ENCODE peak calls at places on chromosome 20, in seven cellular contexts. One of them, this sample, is unnamed.

GRCh38 chr20:25007491-25008305 is 15.1 kb upstream of the APMAP start:
- DNase-seq in PC-9: no peak
- DNase-seq in spleen: peak; percentile 48
- DNase-seq in GM23248: no peak
- DNase-seq in CD8-positive, alpha-beta T cell: no peak
- DNase-seq in right cardiac atrium: no peak
- DNase-seq in tibial artery: peak; percentile 10
- DNase-seq in this sample: no peak

GRCh38 chr20:46484954-46485353 is 28.4 kb downstream of the ZNF334 start:
- DNase-seq in PC-9: no peak
- DNase-seq in spleen: no peak
- DNase-seq in GM23248: no peak
- DNase-seq in CD8-positive, alpha-beta T cell: no peak
- DNase-seq in right cardiac atrium: no peak
- DNase-seq in tibial artery: no peak
- DNase-seq in this sample: no peak

GRCh38 chr20:9052136-9052535 is 16.8 kb upstream of the PLCB4 start:
- DNase-seq in PC-9: peak; percentile 28
- DNase-seq in spleen: no peak
- DNase-seq in GM23248: no peak
- DNase-seq in CD8-positive, alpha-beta T cell: no peak
- DNase-seq in right cardiac atrium: no peak
- DNase-seq in tibial artery: no peak
- DNase-seq in this sample: no peak

GRCh38 chr20:31515775-31516107 is 1.5 kb downstream of the HM13 start:
- DNase-seq in PC-9: no peak
- DNase-seq in spleen: no peak
- DNase-seq in GM23248: peak; percentile 26
- DNase-seq in CD8-positive, alpha-beta T cell: no peak
- DNase-seq in right cardiac atrium: no peak
- DNase-seq in tibial artery: no peak
- DNase-seq in this sample: no peak

GRCh38 chr20:17606001-17606400 is 36.1 kb downstream of the DSTN start:
- DNase-seq in PC-9: no peak
- DNase-seq in spleen: no peak
- DNase-seq in GM23248: no peak
- DNase-seq in CD8-positive, alpha-beta T cell: no peak
- DNase-seq in right cardiac atrium: no peak
- DNase-seq in tibial artery: no peak
- DNase-seq in this sample: no peak

GRCh38 chr20:51966296-51966971 is 164.1 kb upstream of the SALL4 start:
- DNase-seq in PC-9: peak; percentile 67
- DNase-seq in spleen: no peak
- DNase-seq in GM23248: peak; percentile 79
- DNase-seq in CD8-positive, alpha-beta T cell: no peak
- DNase-seq in right cardiac atrium: peak; percentile 61
- DNase-seq in tibial artery: peak; percentile 30
- DNase-seq in this sample: peak; percentile 66

GRCh38 chr20:61127311-61128044 is 124.6 kb upstream of the CDH4 start:
- DNase-seq in PC-9: no peak
- DNase-seq in spleen: no peak
- DNase-seq in GM23248: peak; percentile 78
- DNase-seq in CD8-positive, alpha-beta T cell: no peak
- DNase-seq in right cardiac atrium: no peak
- DNase-seq in tibial artery: no peak
- DNase-seq in this sample: no peak

GRCh38 chr20:8667306-8667705 is 401.6 kb upstream of the PLCB4 start:
- DNase-seq in PC-9: no peak
- DNase-seq in spleen: no peak
- DNase-seq in GM23248: no peak
- DNase-seq in CD8-positive, alpha-beta T cell: no peak
- DNase-seq in right cardiac atrium: peak; percentile 77
- DNase-seq in tibial artery: no peak
- DNase-seq in this sample: no peak

GRCh38 chr20:33433465-33433864 is 10.1 kb downstream of the SNTA1 start:
- DNase-seq in PC-9: peak; percentile 36
- DNase-seq in spleen: no peak
- DNase-seq in GM23248: peak; percentile 58
- DNase-seq in CD8-positive, alpha-beta T cell: no peak
- DNase-seq in right cardiac atrium: peak; percentile 91
- DNase-seq in tibial artery: peak; percentile 81
- DNase-seq in this sample: peak; percentile 95

GRCh38 chr20:53890434-53891305 is 179.7 kb downstream of the BCAS1 start:
- DNase-seq in PC-9: no peak
- DNase-seq in spleen: no peak
- DNase-seq in GM23248: no peak
- DNase-seq in CD8-positive, alpha-beta T cell: no peak
- DNase-seq in right cardiac atrium: no peak
- DNase-seq in tibial artery: no peak
- DNase-seq in this sample: no peak

GRCh38 chr20:63736893-63737689 is 627 bp downstream of the LIME1 start:
- DNase-seq in PC-9: no peak
- DNase-seq in spleen: peak; percentile 89
- DNase-seq in GM23248: no peak
- DNase-seq in CD8-positive, alpha-beta T cell: no peak
- DNase-seq in right cardiac atrium: no peak
- DNase-seq in tibial artery: no peak
- DNase-seq in this sample: peak; percentile 36

GRCh38 chr20:46215913-46216707 is 92.2 kb downstream of the CDH22 start:
- DNase-seq in PC-9: peak; percentile 89
- DNase-seq in spleen: no peak
- DNase-seq in GM23248: peak; percentile 15
- DNase-seq in CD8-positive, alpha-beta T cell: no peak
- DNase-seq in right cardiac atrium: peak; percentile 68
- DNase-seq in tibial artery: no peak
- DNase-seq in this sample: peak; percentile 92

GRCh38 chr20:63006611-63007471 is at the start of gene BHLHE23:
- DNase-seq in PC-9: no peak
- DNase-seq in spleen: no peak
- DNase-seq in GM23248: no peak
- DNase-seq in CD8-positive, alpha-beta T cell: no peak
- DNase-seq in right cardiac atrium: peak; percentile 50
- DNase-seq in tibial artery: no peak
- DNase-seq in this sample: no peak

GRCh38 chr20:54556406-54556805 is 81.0 kb downstream of the DOK5 start:
- DNase-seq in PC-9: no peak
- DNase-seq in spleen: no peak
- DNase-seq in GM23248: no peak
- DNase-seq in CD8-positive, alpha-beta T cell: no peak
- DNase-seq in right cardiac atrium: no peak
- DNase-seq in tibial artery: no peak
- DNase-seq in this sample: no peak

GRCh38 chr20:46828471-46828870 is 66.2 kb upstream of the EYA2 start:
- DNase-seq in PC-9: no peak
- DNase-seq in spleen: no peak
- DNase-seq in GM23248: peak; percentile 86
- DNase-seq in CD8-positive, alpha-beta T cell: no peak
- DNase-seq in right cardiac atrium: no peak
- DNase-seq in tibial artery: no peak
- DNase-seq in this sample: no peak

GRCh38 chr20:9918360-9918759 is 79.5 kb upstream of the PAK5 start:
- DNase-seq in PC-9: no peak
- DNase-seq in spleen: no peak
- DNase-seq in GM23248: no peak
- DNase-seq in CD8-positive, alpha-beta T cell: no peak
- DNase-seq in right cardiac atrium: no peak
- DNase-seq in tibial artery: no peak
- DNase-seq in this sample: no peak

GRCh38 chr20:36861625-36861874 is 14.4 kb upstream of the TLDC2 start:
- DNase-seq in PC-9: no peak
- DNase-seq in spleen: peak; percentile 78
- DNase-seq in GM23248: peak; percentile 53
- DNase-seq in CD8-positive, alpha-beta T cell: no peak
- DNase-seq in right cardiac atrium: peak; percentile 71
- DNase-seq in tibial artery: no peak
- DNase-seq in this sample: no peak

GRCh38 chr20:56987992-56988391 is 278.4 kb downstream of the BMP7 start:
- DNase-seq in PC-9: peak; percentile 31
- DNase-seq in spleen: no peak
- DNase-seq in GM23248: no peak
- DNase-seq in CD8-positive, alpha-beta T cell: no peak
- DNase-seq in right cardiac atrium: no peak
- DNase-seq in tibial artery: no peak
- DNase-seq in this sample: no peak

GRCh38 chr20:56988446-56988845 is 278.0 kb downstream of the BMP7 start:
- DNase-seq in PC-9: no peak
- DNase-seq in spleen: no peak
- DNase-seq in GM23248: no peak
- DNase-seq in CD8-positive, alpha-beta T cell: no peak
- DNase-seq in right cardiac atrium: no peak
- DNase-seq in tibial artery: no peak
- DNase-seq in this sample: no peak

GRCh38 chr20:56986476-56986875 is 280.0 kb downstream of the BMP7 start:
- DNase-seq in PC-9: no peak
- DNase-seq in spleen: no peak
- DNase-seq in GM23248: no peak
- DNase-seq in CD8-positive, alpha-beta T cell: no peak
- DNase-seq in right cardiac atrium: no peak
- DNase-seq in tibial artery: no peak
- DNase-seq in this sample: no peak

GRCh38 chr20:56985286-56985685 is 281.2 kb downstream of the BMP7 start:
- DNase-seq in PC-9: no peak
- DNase-seq in spleen: no peak
- DNase-seq in GM23248: peak; percentile 41
- DNase-seq in CD8-positive, alpha-beta T cell: no peak
- DNase-seq in right cardiac atrium: no peak
- DNase-seq in tibial artery: no peak
- DNase-seq in this sample: no peak

GRCh38 chr20:56986931-56987720 is 279.3 kb downstream of the BMP7 start:
- DNase-seq in PC-9: no peak
- DNase-seq in spleen: no peak
- DNase-seq in GM23248: no peak
- DNase-seq in CD8-positive, alpha-beta T cell: no peak
- DNase-seq in right cardiac atrium: no peak
- DNase-seq in tibial artery: no peak
- DNase-seq in this sample: no peak
- H3K4me1 ChIP-seq in PC-9: peaks cover 42% of the 10 kb centered on the region
- H3K4me1 ChIP-seq in spleen: no peaks in the 10 kb centered on the region
- H3K4me1 ChIP-seq in GM23248: no peaks in the 10 kb centered on the region
- H3K4me1 ChIP-seq in CD8-positive, alpha-beta T cell: no peaks in the 10 kb centered on the region
- H3K4me1 ChIP-seq in right cardiac atrium: no peaks in the 10 kb centered on the region
- H3K4me1 ChIP-seq in tibial artery: no peaks in the 10 kb centered on the region
- H3K4me1 ChIP-seq in this sample: no peaks in the 10 kb centered on the region

GRCh38 chr20:41051426-41051825 is 22.8 kb downstream of the TOP1 start:
- DNase-seq in PC-9: no peak
- DNase-seq in spleen: no peak
- DNase-seq in GM23248: no peak
- DNase-seq in CD8-positive, alpha-beta T cell: no peak
- DNase-seq in right cardiac atrium: no peak
- DNase-seq in tibial artery: no peak
- DNase-seq in this sample: no peak
- H3K4me3 ChIP-seq in PC-9: no peak overlapping the region
- H3K4me3 ChIP-seq in spleen: no peak overlapping the region
- H3K4me3 ChIP-seq in GM23248: no peak overlapping the region
- H3K4me3 ChIP-seq in CD8-positive, alpha-beta T cell: peak overlapping the region; percentile 6
- H3K4me3 ChIP-seq in right cardiac atrium: no peak overlapping the region
- H3K4me3 ChIP-seq in tibial artery: no peak overlapping the region
- H3K4me3 ChIP-seq in this sample: no peak overlapping the region

DNA sequence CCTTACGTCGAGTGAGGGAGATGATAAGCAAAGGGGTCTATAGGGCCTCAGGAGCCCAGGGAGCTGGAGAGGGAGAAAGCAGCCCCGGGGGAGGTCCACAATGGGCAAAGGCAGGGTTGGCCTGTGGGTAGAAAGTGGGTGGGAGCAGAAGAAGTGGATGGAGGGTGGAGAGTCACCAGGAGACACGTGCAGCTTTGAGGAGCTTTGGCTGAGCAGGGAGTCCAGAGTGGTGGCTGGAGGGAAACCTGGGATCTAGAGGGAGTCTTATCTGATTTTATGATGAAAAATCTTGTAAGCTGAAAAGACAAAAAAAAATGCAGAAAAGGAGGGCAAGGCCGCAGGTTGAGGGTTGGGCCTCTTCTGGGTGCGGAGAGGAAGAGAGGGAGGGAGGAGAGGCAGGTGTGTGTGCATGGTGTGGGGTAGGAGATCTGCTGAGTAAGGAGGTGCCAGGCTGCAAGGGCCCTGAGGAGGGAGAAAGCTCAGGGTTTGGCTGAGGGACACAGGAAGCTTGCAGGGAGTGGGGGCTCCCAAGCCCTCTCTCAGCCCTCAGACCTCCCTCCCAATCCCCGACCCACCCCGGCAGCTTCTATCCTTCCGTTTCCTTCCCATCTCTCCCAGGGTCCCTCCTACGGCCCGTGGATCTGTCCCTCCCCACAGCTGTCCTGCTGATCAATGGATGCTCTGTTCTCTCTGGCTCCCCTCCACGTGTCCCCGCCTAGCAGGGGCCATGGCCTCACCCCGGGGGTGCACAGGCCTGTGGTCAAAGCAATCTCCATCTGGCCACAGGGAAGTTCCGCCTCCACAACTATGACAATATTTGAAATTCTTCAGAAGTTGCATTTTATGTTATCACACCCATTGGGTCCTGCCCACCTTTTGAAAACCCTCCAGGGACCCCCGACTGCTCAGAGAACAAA is 17.1 kb upstream of the BPI start:
- DNase-seq in PC-9: no peak
- DNase-seq in spleen: no peak
- DNase-seq in GM23248: no peak
- DNase-seq in CD8-positive, alpha-beta T cell: no peak
- DNase-seq in right cardiac atrium: peak; percentile 78
- DNase-seq in tibial artery: no peak
- DNase-seq in this sample: peak; percentile 52
- H3K27ac ChIP-seq in PC-9: no peak overlapping the region
- H3K27ac ChIP-seq in spleen: no peak overlapping the region
- H3K27ac ChIP-seq in GM23248: no peak overlapping the region
- H3K27ac ChIP-seq in CD8-positive, alpha-beta T cell: no peak overlapping the region
- H3K27ac ChIP-seq in right cardiac atrium: no peak overlapping the region
- H3K27ac ChIP-seq in tibial artery: no peak overlapping the region
- H3K27ac ChIP-seq in this sample: no peak overlapping the region

GRCh38 chr20:19981091-19981490 is 36.1 kb upstream of the NAA20 start:
- DNase-seq in PC-9: peak; percentile 46
- DNase-seq in spleen: no peak
- DNase-seq in GM23248: peak; percentile 44
- DNase-seq in CD8-positive, alpha-beta T cell: no peak
- DNase-seq in right cardiac atrium: no peak
- DNase-seq in tibial artery: no peak
- DNase-seq in this sample: peak; percentile 41
- H3K4me1 ChIP-seq in PC-9: peaks cover 40% of the 10 kb centered on the region
- H3K4me1 ChIP-seq in spleen: peaks cover 62% of the 10 kb centered on the region
- H3K4me1 ChIP-seq in GM23248: peaks cover 58% of the 10 kb centered on the region
- H3K4me1 ChIP-seq in CD8-positive, alpha-beta T cell: no peaks in the 10 kb centered on the region
- H3K4me1 ChIP-seq in right cardiac atrium: peaks cover 17% of the 10 kb centered on the region
- H3K4me1 ChIP-seq in tibial artery: peaks cover 71% of the 10 kb centered on the region
- H3K4me1 ChIP-seq in this sample: peaks cover 26% of the 10 kb centered on the region

GRCh38 chr20:34941224-34941623 is 14.4 kb downstream of the GSS start:
- DNase-seq in PC-9: no peak
- DNase-seq in spleen: no peak
- DNase-seq in GM23248: peak; percentile 32
- DNase-seq in CD8-positive, alpha-beta T cell: no peak
- DNase-seq in right cardiac atrium: no peak
- DNase-seq in tibial artery: no peak
- DNase-seq in this sample: no peak
- H3K4me3 ChIP-seq in PC-9: no peak overlapping the region
- H3K4me3 ChIP-seq in spleen: no peak overlapping the region
- H3K4me3 ChIP-seq in GM23248: no peak overlapping the region
- H3K4me3 ChIP-seq in CD8-positive, alpha-beta T cell: no peak overlapping the region
- H3K4me3 ChIP-seq in right cardiac atrium: no peak overlapping the region
- H3K4me3 ChIP-seq in tibial artery: no peak overlapping the region
- H3K4me3 ChIP-seq in this sample: no peak overlapping the region

This sample was measured in adrenal gland.